ENCODE peak calls at places on chromosome 12, in four cellular contexts. O, A, M and E are unnamed samples.
A peak's percentile ranks its signal among the peaks of the same experiment; 100 is the strongest.

GRCh38 chr12:5305425-5305824 is 126.5 kb upstream of the NTF3 start:
- DNase-seq in O (no peak), A (no peak), M (no peak), E (no peak)

GRCh38 chr12:103181366-103182152 is 224.1 kb downstream of the ASCL1 start:
- DNase-seq in M (no peak), O (no peak), A (no peak), E (no peak)

GRCh38 chr12:118052324-118053070 is 8.5 kb downstream of the WSB2 start:
- DNase-seq in A (peak; percentile 86), M (no peak), O (peak; percentile 83), E (peak; percentile 78)

GRCh38 chr12:101775814-101776213 is 36.6 kb upstream of the SYCP3 start:
- DNase-seq in O (no peak), M (no peak), A (no peak), E (no peak)

GRCh38 chr12:60148831-60149230 is 553.0 kb downstream of the SLC16A7 start:
- DNase-seq in M (no peak), A (no peak), O (no peak), E (no peak)

GRCh38 chr12:47848853-47849252 is 29.1 kb upstream of the HDAC7 start:
- DNase-seq in M (no peak), A (no peak), O (no peak), E (peak; percentile 53)

GRCh38 chr12:26271889-26272492 is 76.6 kb downstream of the SSPN start:
- DNase-seq in A (peak; percentile 76), M (no peak), O (peak; percentile 75), E (peak; percentile 75)

GRCh38 chr12:10722502-10722904 is 620 bp downstream of the YBX3 start:
- DNase-seq in O (no peak), A (peak; percentile 43), M (peak; percentile 31), E (peak; percentile 80)

GRCh38 chr12:19456176-19456575 is 16.9 kb downstream of the AEBP2 start:
- DNase-seq in A (no peak), M (no peak), O (no peak), E (no peak)

GRCh38 chr12:71589478-71589881 is 74.2 kb downstream of the ZFC3H1 start:
- DNase-seq in O (no peak), A (no peak), M (no peak), E (no peak)

GRCh38 chr12:43069768-43070221 is 480.2 kb upstream of the PRICKLE1 start:
- DNase-seq in O (peak; percentile 52), M (no peak), A (no peak), E (no peak)
- H3K9me3 ChIP-seq in O (no peaks in the 10 kb centered on the region), M (peaks cover 1% of the 10 kb centered on the region), A (no peaks in the 10 kb centered on the region), E (no peaks in the 10 kb centered on the region)

DNA sequence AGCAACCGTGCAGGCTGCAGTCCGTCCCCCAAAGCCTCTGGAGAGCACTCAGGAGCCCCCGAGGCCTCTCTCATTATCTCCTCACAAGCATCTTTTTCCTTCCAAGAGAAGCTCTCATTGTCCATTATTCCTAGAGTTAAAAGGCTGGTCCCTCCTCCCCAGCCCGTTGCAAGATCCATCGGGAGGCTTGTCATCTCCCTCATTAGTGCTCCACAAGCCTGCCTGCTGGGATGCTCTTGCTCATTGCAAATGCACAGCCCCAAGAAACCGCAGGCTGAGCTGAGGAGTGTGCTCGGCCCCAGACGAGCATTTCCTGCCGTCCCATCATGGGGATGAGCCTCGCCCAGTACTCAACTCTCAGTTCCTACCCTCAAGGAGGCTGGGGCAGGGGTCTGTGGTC is 23.3 kb downstream of the NUAK1 start:
- DNase-seq in O (no peak), A (no peak), M (no peak), E (no peak)
- H3K4me1 ChIP-seq in O (peaks cover 99% of the 10 kb centered on the region), A (peaks cover 14% of the 10 kb centered on the region), M (peaks cover 36% of the 10 kb centered on the region), E (peaks cover 20% of the 10 kb centered on the region)

GRCh38 chr12:119877639-119877948 is 474 bp upstream of the CIT start:
- DNase-seq in O (no peak), M (no peak), A (no peak), E (no peak)
- H3K27ac ChIP-seq in O (no peak overlapping the region), M (peak overlapping the region; percentile 79), A (no peak overlapping the region), E (no peak overlapping the region)

GRCh38 chr12:34336619-34337465 is 314.5 kb downstream of the ALG10 start:
- DNase-seq in O (no peak), A (no peak), M (no peak), E (no peak)
- H3K9me3 ChIP-seq in O (peaks cover 95% of the 10 kb centered on the region), A (peaks cover 19% of the 10 kb centered on the region), M (peaks cover 57% of the 10 kb centered on the region), E (peaks cover 50% of the 10 kb centered on the region)

DNA sequence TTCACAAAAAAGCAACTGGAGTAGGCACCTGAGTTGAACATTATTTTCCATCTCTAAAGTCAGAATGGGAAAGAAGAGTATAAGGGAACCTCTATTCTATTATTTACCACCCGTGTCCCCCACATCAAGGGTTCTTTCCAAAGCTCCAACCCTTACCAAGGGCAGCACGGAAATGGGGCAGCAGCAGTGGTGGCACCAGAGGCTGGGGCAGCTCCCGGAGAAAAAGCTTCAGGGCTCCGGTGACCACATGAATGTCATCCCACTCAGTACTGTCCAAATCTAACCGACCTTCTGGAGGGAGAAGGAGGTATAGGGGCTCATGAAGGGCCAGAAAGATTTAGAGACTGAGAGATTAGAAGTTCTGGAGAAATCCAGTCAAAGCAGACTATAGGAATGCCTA is 5.8 kb downstream of the ARHGAP9 start:
- DNase-seq in M (no peak), O (no peak), A (no peak), E (no peak)
- H3K4me1 ChIP-seq in M (peaks cover 5% of the 10 kb centered on the region), O (peaks cover 17% of the 10 kb centered on the region), A (peaks cover 21% of the 10 kb centered on the region), E (no peaks in the 10 kb centered on the region)

GRCh38 chr12:11872055-11872454 is 198.7 kb upstream of the BCL2L14 start:
- DNase-seq in A (no peak), M (no peak), O (no peak), E (no peak)
- H3K27ac ChIP-seq in A (no peak overlapping the region), M (no peak overlapping the region), O (no peak overlapping the region), E (peak overlapping the region; percentile 30)

DNA sequence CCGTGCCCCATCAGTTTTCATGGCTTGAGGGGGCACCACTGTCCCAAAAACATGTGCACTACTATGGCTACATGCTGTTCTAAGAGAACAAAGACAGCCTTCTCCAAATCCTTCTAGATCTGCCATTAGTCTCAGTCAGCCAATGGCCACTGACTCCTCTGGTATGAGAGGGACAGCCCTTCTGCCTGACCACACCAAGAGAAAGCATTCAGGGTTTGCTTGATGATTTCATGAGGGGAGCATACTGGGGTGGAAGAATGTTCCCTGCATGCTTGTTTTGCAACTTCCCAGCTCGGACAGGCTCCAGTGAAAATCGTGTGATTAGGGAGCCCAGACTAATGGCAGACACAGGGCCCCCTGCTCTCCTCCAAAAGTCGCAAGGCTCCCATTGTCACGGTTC is 199.6 kb upstream of the ALG10B start:
- DNase-seq in O (no peak), A (no peak), M (no peak), E (no peak)
- H3K9me3 ChIP-seq in O (no peaks in the 10 kb centered on the region), A (no peaks in the 10 kb centered on the region), M (peaks cover 26% of the 10 kb centered on the region), E (no peaks in the 10 kb centered on the region)

GRCh38 chr12:110314308-110314707 is 33.3 kb downstream of the ATP2A2 start:
- DNase-seq in O (no peak), A (no peak), M (no peak), E (no peak)
- H3K4me1 ChIP-seq in O (peaks cover 30% of the 10 kb centered on the region), A (peaks cover 41% of the 10 kb centered on the region), M (no peaks in the 10 kb centered on the region), E (no peaks in the 10 kb centered on the region)

GRCh38 chr12:105109465-105110212 is 2.1 kb downstream of the WASHC4 start:
- DNase-seq in O (peak; percentile 6), M (no peak), A (no peak), E (no peak)

GRCh38 chr12:105106621-105107020 is 910 bp upstream of the WASHC4 start:
- DNase-seq in O (no peak), M (no peak), A (no peak), E (no peak)

GRCh38 chr12:105107497-105108371 is at the start of gene WASHC4:
- DNase-seq in O (peak; percentile 91), A (peak; percentile 96), M (peak; percentile 87), E (peak; percentile 95)

GRCh38 chr12:105104762-105105161 is 2.8 kb upstream of the WASHC4 start:
- DNase-seq in M (no peak), A (no peak), O (no peak), E (no peak)

DNA sequence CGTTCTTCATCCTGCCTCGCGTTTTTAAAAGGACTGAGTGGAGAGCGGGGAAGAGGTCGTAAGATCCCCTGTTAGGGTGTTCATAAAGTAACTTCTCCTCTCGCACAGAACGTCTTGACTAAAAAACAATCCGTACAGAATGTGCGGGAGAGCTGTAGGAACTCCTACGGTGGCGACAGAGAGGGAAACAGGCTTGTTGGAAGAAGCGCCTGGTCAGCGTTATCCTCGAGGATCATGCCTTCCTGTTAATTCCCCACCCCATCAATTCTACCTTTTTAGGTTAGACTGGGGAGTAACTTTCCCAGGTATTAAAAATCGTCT is 395 bp upstream of the WASHC4 start:
- DNase-seq in O (peak; percentile 30), A (no peak), M (peak; percentile 40), E (no peak)
- H3K27ac ChIP-seq in O (peak overlapping the region; percentile 93), A (peak overlapping the region; percentile 100), M (no peak overlapping the region), E (peak overlapping the region; percentile 94)